ENCODE peak calls at places on chromosome 7, in six cellular contexts. D, M, T, G, H and R are unnamed samples.
A peak's percentile ranks its signal among the peaks of the same experiment; 100 is the strongest.

GRCh38 chr7:102393467-102393866 is 2.7 kb upstream of the PRKRIP1 start:
- DNase-seq in D (no peak), M (no peak), T (no peak), G (no peak), H (no peak), R (no peak)

GRCh38 chr7:96612034-96612433 is 97.6 kb downstream of the SEM1 start:
- DNase-seq in D (no peak), M (no peak), T (no peak), G (no peak), H (no peak), R (no peak)

GRCh38 chr7:128902761-128903585 is 7.5 kb downstream of the KCP start:
- DNase-seq in D (no peak), M (peak; percentile 89), T (no peak), G (no peak), H (no peak), R (no peak)

GRCh38 chr7:107201795-107202450 is 33.1 kb downstream of the HBP1 start:
- DNase-seq in D (peak; percentile 27), M (peak; percentile 61), T (no peak), G (peak; percentile 23), H (peak; percentile 19), R (peak; percentile 57)

GRCh38 chr7:84123903-84124573 is 70.6 kb downstream of the SEMA3A start:
- DNase-seq in D (peak; percentile 2), M (no peak), T (no peak), G (no peak), H (no peak), R (no peak)

GRCh38 chr7:103065666-103066065 is 8.9 kb downstream of the FBXL13 start:
- DNase-seq in D (peak; percentile 45), M (peak; percentile 44), T (no peak), G (peak; percentile 24), H (no peak), R (peak; percentile 62)

GRCh38 chr7:55570218-55570873 is 2.0 kb downstream of the VOPP1 start:
- DNase-seq in D (no peak), M (no peak), T (no peak), G (no peak), H (no peak), R (no peak)

GRCh38 chr7:36227223-36227622 is 74.2 kb downstream of the EEPD1 start:
- DNase-seq in D (no peak), M (no peak), T (no peak), G (no peak), H (no peak), R (no peak)

GRCh38 chr7:94655884-94656657 is at the start of gene SGCE:
- DNase-seq in D (peak; percentile 65), M (peak; percentile 38), T (peak; percentile 28), G (peak; percentile 26), H (peak; percentile 56), R (peak; percentile 86)

GRCh38 chr7:42606217-42606905 is 305.5 kb downstream of the C7orf25 start:
- DNase-seq in D (no peak), M (no peak), T (no peak), G (no peak), H (no peak), R (no peak)

GRCh38 chr7:18890134-18890533 is 227.3 kb downstream of the TWIST1 start:
- DNase-seq in D (no peak), M (no peak), T (no peak), G (no peak), H (no peak), R (no peak)

GRCh38 chr7:42910306-42910705 is 1.6 kb downstream of the C7orf25 start:
- DNase-seq in D (no peak), M (no peak), T (no peak), G (no peak), H (no peak), R (no peak)

GRCh38 chr7:33070277-33070676 is 7.7 kb upstream of the NT5C3A start:
- DNase-seq in D (no peak), M (no peak), T (no peak), G (no peak), H (no peak), R (no peak)

GRCh38 chr7:108000875-108001758 is 1.8 kb downstream of the LAMB1 start:
- DNase-seq in D (no peak), M (no peak), T (no peak), G (no peak), H (peak; percentile 71), R (peak; percentile 79)

GRCh38 chr7:85471312-85471711 is 284.5 kb upstream of the SEMA3D start:
- DNase-seq in D (no peak), M (no peak), T (no peak), G (no peak), H (no peak), R (no peak)

GRCh38 chr7:14717711-14718304 is 184.7 kb downstream of the DGKB start:
- DNase-seq in D (no peak), M (no peak), T (no peak), G (no peak), H (no peak), R (no peak)

GRCh38 chr7:97025983-97026704 is 1.5 kb upstream of the DLX5 start:
- DNase-seq in D (no peak), M (no peak), T (no peak), G (no peak), H (no peak), R (no peak)

GRCh38 chr7:34675749-34676374 is 17.8 kb downstream of the NPSR1 start:
- DNase-seq in D (peak; percentile 27), M (peak; percentile 20), T (peak; percentile 9), G (peak; percentile 13), H (no peak), R (peak; percentile 53)

GRCh38 chr7:112495820-112496462 is 15.2 kb downstream of the LSMEM1 start:
- DNase-seq in D (peak; percentile 48), M (no peak), T (no peak), G (peak; percentile 65), H (peak; percentile 23), R (peak; percentile 47)

GRCh38 chr7:65976659-65977196 is 5.3 kb downstream of the GUSB start:
- DNase-seq in D (no peak), M (no peak), T (no peak), G (no peak), H (no peak), R (no peak)

GRCh38 chr7:132347129-132347528 is 229.1 kb downstream of the PLXNA4 start:
- DNase-seq in D (no peak), M (no peak), T (no peak), G (no peak), H (no peak), R (peak; percentile 20)

GRCh38 chr7:134778941-134779740 is at the start of gene CALD1:
- DNase-seq in D (peak; percentile 78), M (no peak), T (no peak), G (peak; percentile 26), H (peak; percentile 87), R (peak; percentile 84)

GRCh38 chr7:150369740-150370501 is 1.3 kb downstream of the REPIN1 start:
- DNase-seq in D (no peak), M (peak; percentile 27), T (no peak), G (no peak), H (no peak), R (peak; percentile 11)

GRCh38 chr7:82624337-82624736 is 180.8 kb upstream of the CACNA2D1 start:
- DNase-seq in D (no peak), M (no peak), T (no peak), G (no peak), H (no peak), R (no peak)

GRCh38 chr7:126657137-126657536 is 595.6 kb downstream of the GRM8 start:
- DNase-seq in D (no peak), M (no peak), T (peak; percentile 20), G (no peak), H (no peak), R (no peak)

GRCh38 chr7:94069154-94069739 is 65.1 kb upstream of the BET1 start:
- DNase-seq in D (no peak), M (no peak), T (peak; percentile 21), G (no peak), H (no peak), R (no peak)

GRCh38 chr7:123643495-123644428 is 11.9 kb upstream of the LMOD2 start:
- DNase-seq in D (peak; percentile 60), M (no peak), T (no peak), G (peak; percentile 66), H (peak; percentile 33), R (peak; percentile 38)

GRCh38 chr7:50685445-50686070 is 97.1 kb downstream of the GRB10 start:
- DNase-seq in D (no peak), M (no peak), T (no peak), G (no peak), H (no peak), R (no peak)

GRCh38 chr7:130143334-130143732 is 61.9 kb downstream of the TMEM209 start:
- DNase-seq in D (no peak), M (no peak), T (no peak), G (no peak), H (no peak), R (no peak)

GRCh38 chr7:148838905-148839304 is 45.2 kb downstream of the EZH2 start:
- DNase-seq in D (no peak), M (no peak), T (no peak), G (no peak), H (no peak), R (no peak)

GRCh38 chr7:27901028-27901760 is 161.2 kb downstream of the TAX1BP1 start:
- DNase-seq in D (no peak), M (no peak), T (peak; percentile 55), G (no peak), H (no peak), R (no peak)

GRCh38 chr7:141785711-141786552 is 4.1 kb upstream of the TAS2R5 start:
- DNase-seq in D (peak; percentile 42), M (peak; percentile 43), T (peak; percentile 8), G (peak; percentile 36), H (no peak), R (no peak)

GRCh38 chr7:129610709-129611245 is 743 bp upstream of the NRF1 start:
- DNase-seq in D (no peak), M (no peak), T (no peak), G (no peak), H (no peak), R (no peak)

GRCh38 chr7:1226155-1226901 is 6.3 kb upstream of the UNCX start:
- DNase-seq in D (no peak), M (no peak), T (no peak), G (no peak), H (no peak), R (peak; percentile 29)
- TF ChIP-seq ATF3 in D (no peak), M (no peak), T (no peak), G (no peak), H (no peak), R (no peak)

GRCh38 chr7:40612298-40612697 is 477.5 kb downstream of the SUGCT start:
- DNase-seq in D (no peak), M (no peak), T (no peak), G (no peak), H (no peak), R (no peak)
- TF ChIP-seq ATF3 in D (no peak), M (no peak), T (no peak), G (no peak), H (no peak), R (no peak)

GRCh38 chr7:121041516-121042148 is 53.1 kb downstream of the CPED1 start:
- DNase-seq in D (no peak), M (no peak), T (no peak), G (no peak), H (no peak), R (no peak)
- TF ChIP-seq ATF3 in D (no peak), M (no peak), T (no peak), G (no peak), H (no peak), R (no peak)

DNA sequence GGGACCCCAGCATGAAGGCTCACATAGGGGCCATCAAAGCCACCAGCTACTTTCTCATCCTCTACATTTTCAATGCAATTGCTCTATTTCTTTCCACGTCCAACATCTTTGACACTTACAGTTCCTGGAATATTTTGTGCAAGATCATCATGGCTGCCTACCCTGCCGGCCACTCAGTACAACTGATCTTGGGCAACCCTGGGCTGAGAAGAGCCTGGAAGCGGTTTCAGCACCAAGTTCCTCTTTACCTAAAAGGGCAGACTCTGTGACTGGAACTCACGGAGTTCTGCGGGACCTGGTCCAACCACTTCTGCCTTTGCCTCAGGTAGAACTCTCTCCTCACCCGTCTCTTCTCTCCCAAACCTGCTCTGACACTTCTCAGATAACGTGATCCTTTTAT is 945 bp downstream of the TAS2R40 start:
- DNase-seq in D (no peak), M (no peak), T (no peak), G (no peak), H (no peak), R (no peak)
- TF ChIP-seq ATF3 in D (no peak), M (no peak), T (no peak), G (no peak), H (no peak), R (no peak)